ENCODE peak calls at places on chromosomes 2 and 18, in ten cellular contexts. One of them, this sample, is unnamed.
A peak's percentile ranks its signal among the peaks of the same experiment; 100 is the strongest.

GRCh38 chr2:230503798-230504197 is 87.8 kb downstream of the SP100 start:
- DNase-seq in heart right ventricle: no peak
- DNase-seq in keratinocyte: no peak
- DNase-seq in aorta: no peak
- DNase-seq in body of pancreas: no peak
- DNase-seq in HL-60: no peak
- DNase-seq in neural progenitor cell: no peak
- DNase-seq in GM23248: no peak
- DNase-seq in brain microvascular endothelial cell: no peak
- DNase-seq in thoracic aorta: no peak
- DNase-seq in this sample: no peak

GRCh38 chr2:7672027-7672684 is 754.9 kb downstream of the RNF144A start:
- DNase-seq in brain microvascular endothelial cell: peak; percentile 62
- DNase-seq in thoracic aorta: no peak
- DNase-seq in neural progenitor cell: peak; percentile 83
- DNase-seq in keratinocyte: peak; percentile 23
- DNase-seq in aorta: peak; percentile 66
- DNase-seq in body of pancreas: peak; percentile 67
- DNase-seq in HL-60: peak; percentile 5
- DNase-seq in heart right ventricle: no peak
- DNase-seq in GM23248: peak; percentile 8
- DNase-seq in this sample: no peak

GRCh38 chr2:160635488-160635887 is 141.9 kb upstream of the RBMS1 start:
- DNase-seq in thoracic aorta: peak; percentile 26
- DNase-seq in brain microvascular endothelial cell: peak; percentile 51
- DNase-seq in keratinocyte: no peak
- DNase-seq in GM23248: peak; percentile 93
- DNase-seq in heart right ventricle: peak; percentile 20
- DNase-seq in body of pancreas: no peak
- DNase-seq in aorta: no peak
- DNase-seq in HL-60: no peak
- DNase-seq in neural progenitor cell: no peak
- DNase-seq in this sample: no peak

GRCh38 chr2:158034198-158034831 is 67.4 kb upstream of the UPP2 start:
- DNase-seq in aorta: no peak
- DNase-seq in body of pancreas: peak; percentile 79
- DNase-seq in brain microvascular endothelial cell: peak; percentile 73
- DNase-seq in neural progenitor cell: peak; percentile 82
- DNase-seq in HL-60: no peak
- DNase-seq in keratinocyte: no peak
- DNase-seq in GM23248: peak; percentile 66
- DNase-seq in heart right ventricle: peak; percentile 54
- DNase-seq in thoracic aorta: no peak
- DNase-seq in this sample: no peak

GRCh38 chr18:70457788-70458187 is 168.9 kb downstream of the SOCS6 start:
- DNase-seq in heart right ventricle: no peak
- DNase-seq in GM23248: no peak
- DNase-seq in keratinocyte: no peak
- DNase-seq in HL-60: no peak
- DNase-seq in aorta: no peak
- DNase-seq in body of pancreas: no peak
- DNase-seq in thoracic aorta: no peak
- DNase-seq in brain microvascular endothelial cell: no peak
- DNase-seq in neural progenitor cell: no peak
- DNase-seq in this sample: no peak

GRCh38 chr18:44715245-44715644 is 34.6 kb downstream of the SETBP1 start:
- DNase-seq in HL-60: no peak
- DNase-seq in keratinocyte: no peak
- DNase-seq in GM23248: peak; percentile 92
- DNase-seq in aorta: no peak
- DNase-seq in thoracic aorta: no peak
- DNase-seq in body of pancreas: peak; percentile 32
- DNase-seq in brain microvascular endothelial cell: no peak
- DNase-seq in heart right ventricle: no peak
- DNase-seq in neural progenitor cell: peak; percentile 61
- DNase-seq in this sample: peak; percentile 86

GRCh38 chr2:14749869-14750268 is 117.4 kb downstream of the LRATD1 start:
- DNase-seq in body of pancreas: no peak
- DNase-seq in brain microvascular endothelial cell: no peak
- DNase-seq in neural progenitor cell: no peak
- DNase-seq in GM23248: peak; percentile 80
- DNase-seq in keratinocyte: no peak
- DNase-seq in HL-60: no peak
- DNase-seq in aorta: no peak
- DNase-seq in thoracic aorta: no peak
- DNase-seq in heart right ventricle: no peak
- DNase-seq in this sample: no peak

GRCh38 chr2:69565431-69565839 is 78.1 kb downstream of the AAK1 start:
- DNase-seq in heart right ventricle: peak; percentile 58
- DNase-seq in GM23248: peak; percentile 47
- DNase-seq in neural progenitor cell: peak; percentile 77
- DNase-seq in HL-60: peak; percentile 17
- DNase-seq in thoracic aorta: no peak
- DNase-seq in body of pancreas: peak; percentile 52
- DNase-seq in keratinocyte: no peak
- DNase-seq in brain microvascular endothelial cell: no peak
- DNase-seq in aorta: peak; percentile 65
- DNase-seq in this sample: peak; percentile 62

GRCh38 chr2:229686122-229686919 is 28.0 kb downstream of the DNER start:
- DNase-seq in neural progenitor cell: no peak
- DNase-seq in aorta: no peak
- DNase-seq in body of pancreas: no peak
- DNase-seq in GM23248: no peak
- DNase-seq in HL-60: no peak
- DNase-seq in thoracic aorta: no peak
- DNase-seq in keratinocyte: no peak
- DNase-seq in heart right ventricle: no peak
- DNase-seq in brain microvascular endothelial cell: no peak
- DNase-seq in this sample: no peak

GRCh38 chr2:240505946-240506345 is 51.8 kb downstream of the ANKMY1 start:
- DNase-seq in thoracic aorta: no peak
- DNase-seq in brain microvascular endothelial cell: no peak
- DNase-seq in heart right ventricle: no peak
- DNase-seq in GM23248: no peak
- DNase-seq in body of pancreas: no peak
- DNase-seq in HL-60: no peak
- DNase-seq in neural progenitor cell: no peak
- DNase-seq in aorta: no peak
- DNase-seq in keratinocyte: no peak
- DNase-seq in this sample: peak; percentile 45

GRCh38 chr2:62192811-62193210 is 3.1 kb upstream of the B3GNT2 start:
- DNase-seq in thoracic aorta: no peak
- DNase-seq in body of pancreas: no peak
- DNase-seq in heart right ventricle: no peak
- DNase-seq in keratinocyte: no peak
- DNase-seq in brain microvascular endothelial cell: no peak
- DNase-seq in GM23248: no peak
- DNase-seq in HL-60: no peak
- DNase-seq in neural progenitor cell: no peak
- DNase-seq in aorta: no peak
- DNase-seq in this sample: no peak

GRCh38 chr18:69898241-69898861 is 49.3 kb downstream of the CD226 start:
- DNase-seq in GM23248: no peak
- DNase-seq in body of pancreas: no peak
- DNase-seq in keratinocyte: no peak
- DNase-seq in HL-60: no peak
- DNase-seq in aorta: no peak
- DNase-seq in neural progenitor cell: no peak
- DNase-seq in brain microvascular endothelial cell: no peak
- DNase-seq in thoracic aorta: no peak
- DNase-seq in heart right ventricle: no peak
- DNase-seq in this sample: no peak

GRCh38 chr18:9898792-9899549 is 13.2 kb downstream of the TXNDC2 start:
- DNase-seq in thoracic aorta: no peak
- DNase-seq in HL-60: peak; percentile 74
- DNase-seq in aorta: no peak
- DNase-seq in keratinocyte: no peak
- DNase-seq in heart right ventricle: no peak
- DNase-seq in GM23248: peak; percentile 68
- DNase-seq in neural progenitor cell: no peak
- DNase-seq in brain microvascular endothelial cell: peak; percentile 39
- DNase-seq in body of pancreas: no peak
- DNase-seq in this sample: no peak

GRCh38 chr18:30945769-30946168 is 96.8 kb downstream of the DSC3 start:
- DNase-seq in heart right ventricle: no peak
- DNase-seq in aorta: no peak
- DNase-seq in brain microvascular endothelial cell: no peak
- DNase-seq in GM23248: no peak
- DNase-seq in thoracic aorta: no peak
- DNase-seq in body of pancreas: no peak
- DNase-seq in neural progenitor cell: peak; percentile 7
- DNase-seq in keratinocyte: no peak
- DNase-seq in HL-60: no peak
- DNase-seq in this sample: no peak

DNA sequence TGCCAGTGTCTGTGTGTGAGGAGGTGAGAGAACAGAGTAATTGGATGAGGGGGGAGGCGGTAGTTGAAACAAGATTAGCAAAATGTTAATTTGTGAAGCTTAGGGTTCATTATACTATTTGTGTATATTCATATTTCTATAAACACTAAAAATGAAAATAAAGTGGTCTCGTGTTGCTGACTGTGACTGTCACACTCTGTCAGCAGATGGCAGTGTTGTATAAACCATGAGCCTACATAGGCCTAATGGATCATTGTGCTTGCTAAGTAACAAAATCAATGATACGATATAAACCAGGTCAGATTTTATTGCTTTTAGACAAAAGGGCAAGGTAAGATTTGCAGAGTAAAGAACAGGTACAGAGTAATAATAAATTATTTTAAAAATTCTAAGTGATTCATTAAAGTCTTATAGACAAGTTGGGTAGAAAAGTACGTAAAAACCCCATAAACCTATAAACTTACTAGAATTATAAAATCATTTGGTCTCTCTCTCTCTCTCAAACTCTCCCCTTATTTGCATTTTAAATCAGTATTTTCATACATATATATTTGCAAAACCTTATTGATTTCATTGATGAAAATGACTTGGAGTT is 182.7 kb downstream of the RPIA start:
- DNase-seq in heart right ventricle: peak; percentile 47
- DNase-seq in GM23248: peak; percentile 67
- DNase-seq in thoracic aorta: no peak
- DNase-seq in aorta: no peak
- DNase-seq in keratinocyte: peak; percentile 5
- DNase-seq in brain microvascular endothelial cell: peak; percentile 56
- DNase-seq in neural progenitor cell: peak; percentile 20
- DNase-seq in HL-60: peak; percentile 14
- DNase-seq in body of pancreas: peak; percentile 62
- DNase-seq in this sample: no peak
- H3K4me3 ChIP-seq in heart right ventricle: no peak overlapping the region
- H3K4me3 ChIP-seq in GM23248: no peak overlapping the region
- H3K4me3 ChIP-seq in thoracic aorta: no peak overlapping the region
- H3K4me3 ChIP-seq in aorta: no peak overlapping the region
- H3K4me3 ChIP-seq in keratinocyte: no peak overlapping the region
- H3K4me3 ChIP-seq in brain microvascular endothelial cell: no peak overlapping the region
- H3K4me3 ChIP-seq in neural progenitor cell: no peak overlapping the region
- H3K4me3 ChIP-seq in HL-60: no peak overlapping the region
- H3K4me3 ChIP-seq in body of pancreas: no peak overlapping the region
- H3K4me3 ChIP-seq in this sample: no peak overlapping the region

GRCh38 chr2:133334923-133335322 is 233.3 kb downstream of the NCKAP5 start:
- DNase-seq in aorta: no peak
- DNase-seq in neural progenitor cell: peak; percentile 5
- DNase-seq in keratinocyte: no peak
- DNase-seq in brain microvascular endothelial cell: no peak
- DNase-seq in HL-60: no peak
- DNase-seq in GM23248: no peak
- DNase-seq in thoracic aorta: no peak
- DNase-seq in heart right ventricle: no peak
- DNase-seq in body of pancreas: no peak
- DNase-seq in this sample: no peak

GRCh38 chr2:133338224-133338623 is 230.0 kb downstream of the NCKAP5 start:
- DNase-seq in thoracic aorta: no peak
- DNase-seq in HL-60: no peak
- DNase-seq in aorta: no peak
- DNase-seq in keratinocyte: no peak
- DNase-seq in neural progenitor cell: no peak
- DNase-seq in body of pancreas: no peak
- DNase-seq in heart right ventricle: no peak
- DNase-seq in GM23248: peak; percentile 3
- DNase-seq in brain microvascular endothelial cell: no peak
- DNase-seq in this sample: no peak

GRCh38 chr2:133331437-133331836 is 236.8 kb downstream of the NCKAP5 start:
- DNase-seq in HL-60: no peak
- DNase-seq in GM23248: no peak
- DNase-seq in heart right ventricle: no peak
- DNase-seq in body of pancreas: peak; percentile 13
- DNase-seq in thoracic aorta: no peak
- DNase-seq in neural progenitor cell: no peak
- DNase-seq in aorta: no peak
- DNase-seq in keratinocyte: no peak
- DNase-seq in brain microvascular endothelial cell: no peak
- DNase-seq in this sample: no peak

DNA sequence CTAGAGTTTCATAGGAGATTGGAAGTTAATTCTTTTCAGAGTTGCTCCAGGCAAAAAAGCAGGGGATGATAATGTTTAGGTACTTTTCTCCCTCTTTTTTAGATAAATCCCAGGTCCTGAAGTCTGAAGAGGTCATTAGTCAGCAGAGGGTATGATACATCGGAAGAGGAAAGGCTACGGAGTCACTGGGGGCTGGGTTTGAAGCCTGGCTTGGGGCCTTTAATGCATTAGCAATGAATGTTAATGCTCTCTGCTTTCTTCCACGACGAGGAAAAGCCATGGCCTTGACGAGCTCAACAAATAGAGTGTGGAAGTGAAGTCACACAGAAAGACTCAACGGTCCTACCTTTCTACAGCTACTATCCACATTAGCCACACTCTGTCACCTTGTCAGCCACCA is 235.1 kb downstream of the NCKAP5 start:
- DNase-seq in heart right ventricle: no peak
- DNase-seq in GM23248: peak; percentile 18
- DNase-seq in keratinocyte: no peak
- DNase-seq in brain microvascular endothelial cell: peak; percentile 14
- DNase-seq in body of pancreas: no peak
- DNase-seq in aorta: no peak
- DNase-seq in HL-60: no peak
- DNase-seq in thoracic aorta: no peak
- DNase-seq in neural progenitor cell: no peak
- DNase-seq in this sample: no peak
- H3K27ac ChIP-seq in heart right ventricle: no peak overlapping the region
- H3K27ac ChIP-seq in GM23248: no peak overlapping the region
- H3K27ac ChIP-seq in keratinocyte: no peak overlapping the region
- H3K27ac ChIP-seq in brain microvascular endothelial cell: no peak overlapping the region
- H3K27ac ChIP-seq in body of pancreas: no peak overlapping the region
- H3K27ac ChIP-seq in aorta: no peak overlapping the region
- H3K27ac ChIP-seq in HL-60: no peak overlapping the region
- H3K27ac ChIP-seq in thoracic aorta: no peak overlapping the region
- H3K27ac ChIP-seq in neural progenitor cell: no peak overlapping the region
- H3K27ac ChIP-seq in this sample: no peak overlapping the region

GRCh38 chr2:192161670-192162290 is 33.0 kb downstream of the TMEFF2 start:
- DNase-seq in GM23248: no peak
- DNase-seq in aorta: no peak
- DNase-seq in brain microvascular endothelial cell: no peak
- DNase-seq in HL-60: no peak
- DNase-seq in thoracic aorta: no peak
- DNase-seq in keratinocyte: no peak
- DNase-seq in heart right ventricle: no peak
- DNase-seq in body of pancreas: no peak
- DNase-seq in neural progenitor cell: no peak
- DNase-seq in this sample: no peak
- H3K4me3 ChIP-seq in GM23248: peak overlapping the region; percentile 28
- H3K4me3 ChIP-seq in aorta: no peak overlapping the region
- H3K4me3 ChIP-seq in brain microvascular endothelial cell: no peak overlapping the region
- H3K4me3 ChIP-seq in HL-60: no peak overlapping the region
- H3K4me3 ChIP-seq in thoracic aorta: peak overlapping the region; percentile 63
- H3K4me3 ChIP-seq in keratinocyte: no peak overlapping the region
- H3K4me3 ChIP-seq in heart right ventricle: no peak overlapping the region
- H3K4me3 ChIP-seq in body of pancreas: no peak overlapping the region
- H3K4me3 ChIP-seq in neural progenitor cell: no peak overlapping the region
- H3K4me3 ChIP-seq in this sample: no peak overlapping the region

GRCh38 chr2:204665244-204665643 is 120.0 kb downstream of the PARD3B start:
- DNase-seq in thoracic aorta: no peak
- DNase-seq in aorta: no peak
- DNase-seq in heart right ventricle: no peak
- DNase-seq in brain microvascular endothelial cell: peak; percentile 58
- DNase-seq in keratinocyte: peak; percentile 28
- DNase-seq in GM23248: peak; percentile 57
- DNase-seq in HL-60: no peak
- DNase-seq in body of pancreas: no peak
- DNase-seq in neural progenitor cell: peak; percentile 6
- DNase-seq in this sample: no peak
- H3K27ac ChIP-seq in thoracic aorta: no peak overlapping the region
- H3K27ac ChIP-seq in aorta: peak overlapping the region; percentile 21
- H3K27ac ChIP-seq in heart right ventricle: no peak overlapping the region
- H3K27ac ChIP-seq in brain microvascular endothelial cell: peak overlapping the region; percentile 84
- H3K27ac ChIP-seq in keratinocyte: peak overlapping the region; percentile 68
- H3K27ac ChIP-seq in GM23248: peak overlapping the region; percentile 76
- H3K27ac ChIP-seq in HL-60: no peak overlapping the region
- H3K27ac ChIP-seq in body of pancreas: peak overlapping the region; percentile 18
- H3K27ac ChIP-seq in neural progenitor cell: no peak overlapping the region
- H3K27ac ChIP-seq in this sample: no peak overlapping the region